ENCODE peak calls at places on chromosomes 2 and 18, in eight cellular contexts. I, P, D, J, A, K, L and W are unnamed samples.

GRCh38 chr2:66696856-66697255 is 261.9 kb downstream of the MEIS1 start:
- DNase-seq in A (no peak), I (no peak), P (no peak), D (no peak), J (no peak), K (no peak), L (no peak), W (no peak)

GRCh38 chr2:22167256-22167655 is 1043.5 kb downstream of the TDRD15 start:
- DNase-seq in P (no peak), K (no peak), A (no peak), D (no peak), I (no peak), L (no peak), J (no peak), W (no peak)

GRCh38 chr2:42138163-42139016 is 30.8 kb upstream of the EML4 start:
- DNase-seq in K (peak; percentile 62), J (no peak), I (no peak), L (no peak), D (no peak), A (no peak), P (peak; percentile 63), W (no peak)

GRCh38 chr2:26165403-26165802 is 7.5 kb upstream of the GAREM2 start:
- DNase-seq in K (no peak), D (no peak), I (no peak), L (no peak), P (no peak), J (no peak), A (no peak), W (no peak)

GRCh38 chr2:219016721-219017120 is 23.5 kb upstream of the CRYBA2 start:
- DNase-seq in J (no peak), K (no peak), D (no peak), P (no peak), A (no peak), L (no peak), I (no peak), W (no peak)

GRCh38 chr2:240183370-240184197 is 43.1 kb upstream of the OTOS start:
- DNase-seq in L (no peak), A (no peak), J (no peak), I (no peak), P (no peak), K (no peak), D (no peak), W (no peak)

GRCh38 chr2:178579006-178579405 is 98.7 kb downstream of the PLEKHA3 start:
- DNase-seq in J (no peak), D (no peak), K (no peak), L (no peak), A (no peak), I (no peak), P (no peak), W (no peak)

GRCh38 chr18:22939649-22940048 is 6.5 kb downstream of the RBBP8 start:
- DNase-seq in I (no peak), J (no peak), L (no peak), P (no peak), A (no peak), K (no peak), D (no peak), W (no peak)

GRCh38 chr18:51100371-51101000 is 70.5 kb downstream of the SMAD4 start:
- DNase-seq in L (no peak), P (no peak), I (no peak), K (no peak), A (no peak), D (no peak), J (no peak), W (no peak)

GRCh38 chr2:179802483-179802882 is 58.9 kb downstream of the ZNF385B start:
- DNase-seq in K (no peak), A (no peak), L (no peak), D (no peak), P (no peak), J (no peak), I (no peak), W (no peak)

GRCh38 chr2:71428472-71429383 is 24.6 kb upstream of the DYSF start:
- DNase-seq in L (no peak), K (no peak), P (no peak), J (no peak), D (no peak), I (no peak), A (no peak), W (no peak)

GRCh38 chr2:25306767-25307368 is 34.9 kb downstream of the DNMT3A start:
- DNase-seq in K (no peak), P (no peak), D (no peak), J (peak; percentile 87), L (no peak), I (no peak), A (no peak), W (no peak)